ENCODE peak calls at places on chromosomes 12 and 14, in four cellular contexts. X is mammary epithelial cell, K is heart left ventricle, V is astrocyte. U is an unnamed sample. For H3K4me1, the result is how much of the 10 kb centered on the place peaks cover.

GRCh38 chr12:120490833-120491512 is 4.9 kb upstream of the DYNLL1 start:
- DNase-seq in X (no peak), K (no peak), V (no peak), U (no peak)

GRCh38 chr12:117622087-117622486 is 260.7 kb upstream of the NOS1 start:
- DNase-seq in X (no peak), K (no peak), V (no peak), U (no peak)

GRCh38 chr12:122001379-122002209 is 20.1 kb upstream of the BCL7A start:
- DNase-seq in X (peak), K (no peak), V (no peak), U (no peak)

GRCh38 chr14:95388699-95389098 is 69.0 kb upstream of the CLMN start:
- DNase-seq in X (no peak), K (no peak), V (no peak), U (no peak)

GRCh38 chr14:69879175-69880047 is at the start of gene SMOC1:
- DNase-seq in X (peak), K (no peak), V (no peak), U (peak)

GRCh38 chr12:612293-612692 is 51.0 kb downstream of the NINJ2 start:
- DNase-seq in X (no peak), K (no peak), V (no peak), U (no peak)

GRCh38 chr14:100285021-100285912 is 21.0 kb downstream of the SLC25A29 start:
- DNase-seq in X (peak), K (peak), V (no peak), U (peak)

GRCh38 chr14:21263284-21264024 is 5.8 kb downstream of the HNRNPC start:
- DNase-seq in X (no peak), K (no peak), V (peak), U (no peak)

GRCh38 chr12:8562310-8562709 is 21.6 kb upstream of the CLEC4E start:
- DNase-seq in X (no peak), K (no peak), V (no peak), U (no peak)

GRCh38 chr12:128823216-128823915 is 392 bp downstream of the SLC15A4 start:
- DNase-seq in X (peak), K (no peak), V (peak), U (no peak)

GRCh38 chr12:8912910-8913309 is 1.4 kb upstream of the PHC1 start:
- DNase-seq in X (peak), K (no peak), V (no peak), U (no peak)

GRCh38 chr12:88552672-88553079 is 27.6 kb downstream of the KITLG start:
- DNase-seq in X (peak), K (no peak), V (peak), U (no peak)

GRCh38 chr14:106185837-106186233 is 659.5 kb downstream of the TMEM121 start:
- DNase-seq in X (no peak), K (no peak), V (no peak), U (no peak)

GRCh38 chr14:49982082-49982481 is 89.2 kb downstream of the ARF6 start:
- DNase-seq in X (no peak), K (no peak), V (peak), U (no peak)

GRCh38 chr12:66235626-66236281 is 46.7 kb downstream of the IRAK3 start:
- DNase-seq in X (no peak), K (no peak), V (no peak), U (no peak)

GRCh38 chr14:32300146-32300545 is 29.0 kb upstream of the AKAP6 start:
- DNase-seq in X (no peak), K (no peak), V (no peak), U (peak)

GRCh38 chr12:113945174-113946173 is 20.7 kb downstream of the RBM19 start:
- DNase-seq in X (no peak), K (no peak), V (no peak), U (no peak)

GRCh38 chr12:127909031-127909430 is 357.9 kb upstream of the TMEM132C start:
- DNase-seq in X (no peak), K (no peak), V (peak), U (no peak)

GRCh38 chr12:53208435-53208834 is 1.4 kb upstream of the ITGB7 start:
- DNase-seq in X (no peak), K (no peak), V (no peak), U (no peak)

GRCh38 chr12:131094831-131095805 is 141.4 kb downstream of the ADGRD1 start:
- DNase-seq in X (no peak), K (peak), V (no peak), U (no peak)

GRCh38 chr12:93943766-93944165 is 204.6 kb upstream of the PLXNC1 start:
- DNase-seq in X (peak), K (no peak), V (peak), U (no peak)

GRCh38 chr12:89192419-89192818 is 159.9 kb downstream of the DUSP6 start:
- DNase-seq in X (no peak), K (no peak), V (no peak), U (no peak)

GRCh38 chr12:15209782-15210181 is 11.4 kb downstream of the RERG start:
- DNase-seq in X (peak), K (no peak), V (peak), U (no peak)

GRCh38 chr14:89378119-89378518 is 38.9 kb downstream of the FOXN3 start:
- DNase-seq in X (peak), K (no peak), V (peak), U (no peak)

GRCh38 chr12:95796982-95797289 is 6.4 kb upstream of the NTN4 start:
- DNase-seq in X (peak), K (no peak), V (peak), U (no peak)

GRCh38 chr14:61872452-61872851 is 110.2 kb downstream of the SNAPC1 start:
- DNase-seq in X (no peak), K (no peak), V (no peak), U (no peak)

GRCh38 chr12:71671816-71672215 is 7.7 kb downstream of the THAP2 start:
- DNase-seq in X (no peak), K (no peak), V (no peak), U (no peak)

GRCh38 chr12:3002636-3003035 is 43.4 kb downstream of the TEAD4 start:
- DNase-seq in X (no peak), K (no peak), V (no peak), U (no peak)

GRCh38 chr12:3000548-3001275 is 41.5 kb downstream of the TEAD4 start:
- DNase-seq in X (no peak), K (no peak), V (no peak), U (no peak)

GRCh38 chr12:3005736-3006135 is 46.5 kb downstream of the TEAD4 start:
- DNase-seq in X (no peak), K (no peak), V (peak), U (no peak)

GRCh38 chr12:3004655-3005565 is 45.7 kb downstream of the TEAD4 start:
- DNase-seq in X (no peak), K (no peak), V (no peak), U (no peak)

DNA sequence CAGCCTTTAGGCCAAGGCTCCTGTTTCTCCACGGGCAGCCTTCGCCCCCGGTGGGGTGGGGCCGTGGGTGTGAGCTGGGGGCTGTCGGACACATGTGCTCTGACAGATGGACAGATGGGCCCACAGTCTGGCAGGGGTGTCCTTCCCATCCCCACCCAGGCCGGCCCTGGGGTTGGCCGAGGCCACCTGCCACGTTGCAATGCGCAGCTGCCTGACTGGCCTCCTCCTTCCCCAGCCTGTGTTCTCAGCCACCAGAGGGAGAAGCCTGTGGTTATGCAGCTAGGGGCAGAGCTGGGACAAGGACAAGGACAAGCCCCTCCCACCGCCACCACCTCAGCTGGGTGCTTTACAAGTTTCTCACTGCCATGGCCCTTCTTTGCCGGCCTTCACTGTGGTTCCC is 44.4 kb downstream of the TEAD4 start:
- DNase-seq in X (no peak), K (no peak), V (no peak), U (no peak)
- H3K4me1 ChIP-seq in X (under half), K (under half), V (under half), U (under half)

GRCh38 chr14:75258079-75258802 is 20.4 kb upstream of the FOS start:
- DNase-seq in X (no peak), K (no peak), V (no peak), U (no peak)

GRCh38 chr14:75254381-75254821 is 24.2 kb upstream of the FOS start:
- DNase-seq in X (peak), K (no peak), V (no peak), U (peak)

GRCh38 chr14:75252254-75252837 is 26.3 kb upstream of the FOS start:
- DNase-seq in X (peak), K (no peak), V (no peak), U (no peak)

GRCh38 chr14:75257241-75257640 is 21.4 kb upstream of the FOS start:
- DNase-seq in X (peak), K (no peak), V (no peak), U (no peak)

DNA sequence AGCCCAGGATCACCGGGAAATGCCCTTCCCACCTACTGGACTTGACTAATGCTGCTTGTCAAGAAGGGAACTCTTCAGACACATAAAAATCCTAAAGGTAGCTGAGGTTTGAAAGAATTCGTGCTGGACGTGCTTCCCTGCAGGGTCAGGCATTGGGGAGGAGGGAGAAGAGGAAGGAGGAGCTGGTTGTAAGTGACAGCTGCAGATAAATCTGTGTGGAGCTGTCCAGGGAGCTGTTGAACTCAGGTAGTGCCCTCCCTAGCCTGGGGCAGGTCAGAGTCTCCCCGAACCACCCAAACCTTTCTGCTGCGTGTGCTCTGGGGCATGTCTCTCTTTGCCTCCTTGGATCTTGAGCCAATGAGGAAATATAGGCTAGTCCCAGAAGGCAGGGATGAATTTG is 23.7 kb upstream of the FOS start:
- DNase-seq in X (peak), K (no peak), V (no peak), U (no peak)
- H3K4me1 ChIP-seq in X (half or more), K (under half), V (under half), U (under half)

GRCh38 chr14:91872011-91872476 is 4.7 kb upstream of the TC2N start:
- DNase-seq in X (no peak), K (no peak), V (no peak), U (no peak)

GRCh38 chr14:91870890-91871289 is 3.6 kb upstream of the TC2N start:
- DNase-seq in X (no peak), K (no peak), V (no peak), U (no peak)

GRCh38 chr14:91875515-91876286 is 8.4 kb upstream of the TC2N start:
- DNase-seq in X (no peak), K (no peak), V (no peak), U (no peak)

GRCh38 chr14:91872517-91873470 is 5.5 kb upstream of the TC2N start:
- DNase-seq in X (peak), K (no peak), V (no peak), U (peak)

GRCh38 chr14:91873476-91874265 is 6.3 kb upstream of the TC2N start:
- DNase-seq in X (peak), K (no peak), V (no peak), U (no peak)
- H3K4me1 ChIP-seq in X (under half), K (under half), V (under half), U (under half)

GRCh38 chr12:106089935-106090334 is 48.8 kb downstream of the NUAK1 start:
- DNase-seq in X (no peak), K (no peak), V (no peak), U (no peak)
- H3K4me1 ChIP-seq in X (under half), K (half or more), V (under half), U (half or more)

U was measured in heart right ventricle.